ENCODE peak calls at places on chromosomes 7 and 10, in four cellular contexts. J is K562, Y is BE2C, T is cardiac fibroblast. V is an unnamed sample.

GRCh38 chr10:14952851-14953451 is 945 bp downstream of the DCLRE1C start:
- DNase-seq in J (peak), Y (no peak), T (no peak), V (no peak)

GRCh38 chr10:28774051-28774995 is 97.0 kb downstream of the BAMBI start:
- DNase-seq in J (no peak), Y (no peak), T (no peak), V (no peak)

GRCh38 chr10:69317175-69318086 is 39.1 kb downstream of the HK1 start:
- DNase-seq in J (peak), Y (no peak), T (no peak), V (no peak)

GRCh38 chr10:95440756-95441546 is 120.2 kb downstream of the SORBS1 start:
- DNase-seq in J (no peak), Y (no peak), T (no peak), V (no peak)

GRCh38 chr7:151518781-151519044 is 982 bp downstream of the RHEB start:
- DNase-seq in J (no peak), Y (no peak), T (no peak), V (no peak)

GRCh38 chr10:103808784-103809183 is 46.6 kb downstream of the SH3PXD2A start:
- DNase-seq in J (no peak), Y (no peak), T (no peak), V (no peak)

GRCh38 chr7:144407266-144407931 is 3.9 kb upstream of the NOBOX start:
- DNase-seq in J (no peak), Y (no peak), T (no peak), V (no peak)

GRCh38 chr10:69337312-69338132 is 59.2 kb downstream of the HK1 start:
- DNase-seq in J (no peak), Y (no peak), T (peak), V (peak)

GRCh38 chr10:113716109-113717010 is 35.1 kb upstream of the PLEKHS1 start:
- DNase-seq in J (no peak), Y (no peak), T (no peak), V (no peak)

GRCh38 chr7:93055543-93056107 is 62.2 kb downstream of the SAMD9 start:
- DNase-seq in J (peak), Y (no peak), T (peak), V (peak)

GRCh38 chr10:60390224-60390626 is 550 bp upstream of the ANK3 start:
- DNase-seq in J (no peak), Y (no peak), T (peak), V (peak)

GRCh38 chr10:62083413-62083794 is 181.9 kb downstream of the ARID5B start:
- DNase-seq in J (peak), Y (no peak), T (peak), V (peak)

GRCh38 chr10:129417164-129417563 is 49.9 kb upstream of the MGMT start:
- DNase-seq in J (no peak), Y (no peak), T (peak), V (peak)

GRCh38 chr10:92822060-92822634 is 26.2 kb upstream of the EXOC6 start:
- DNase-seq in J (peak), Y (no peak), T (peak), V (peak)

GRCh38 chr7:132771301-132771730 is 195.0 kb upstream of the PLXNA4 start:
- DNase-seq in J (no peak), Y (no peak), T (no peak), V (no peak)

GRCh38 chr10:85319826-85320225 is 991.4 kb downstream of the CCSER2 start:
- DNase-seq in J (no peak), Y (peak), T (no peak), V (no peak)

GRCh38 chr7:146366938-146367337 is 250.3 kb downstream of the CNTNAP2 start:
- DNase-seq in J (no peak), Y (no peak), T (peak), V (peak)

GRCh38 chr10:132535065-132535651 is 2.4 kb upstream of the INPP5A start:
- DNase-seq in J (no peak), Y (no peak), T (no peak), V (no peak)

GRCh38 chr7:70693690-70694356 is 438.1 kb upstream of the GALNT17 start:
- DNase-seq in J (no peak), Y (peak), T (peak), V (peak)

GRCh38 chr10:132650611-132651250 is 113.1 kb downstream of the INPP5A start:
- DNase-seq in J (no peak), Y (no peak), T (no peak), V (no peak)

GRCh38 chr7:91812388-91812787 is 68.1 kb downstream of the MTERF1 start:
- DNase-seq in J (no peak), Y (no peak), T (peak), V (peak)

GRCh38 chr7:128024154-128024553 is 7.1 kb downstream of the LRRC4 start:
- DNase-seq in J (no peak), Y (no peak), T (no peak), V (no peak)

GRCh38 chr10:124728071-124728829 is 15.9 kb downstream of the FAM53B start:
- DNase-seq in J (no peak), Y (no peak), T (peak), V (peak)

GRCh38 chr7:80255656-80256055 is 121.0 kb downstream of the GNAI1 start:
- DNase-seq in J (no peak), Y (no peak), T (no peak), V (no peak)

GRCh38 chr10:124909563-124909962 is 32.4 kb upstream of the ZRANB1 start:
- DNase-seq in J (no peak), Y (no peak), T (no peak), V (no peak)

GRCh38 chr10:35007858-35008301 is 82.3 kb downstream of the CUL2 start:
- DNase-seq in J (no peak), Y (no peak), T (no peak), V (no peak)

GRCh38 chr10:3468919-3469638 is 296.5 kb upstream of the PITRM1 start:
- DNase-seq in J (no peak), Y (no peak), T (peak), V (peak)

GRCh38 chr7:27961255-27961654 is 219.3 kb downstream of the JAZF1 start:
- DNase-seq in J (no peak), Y (peak), T (peak), V (peak)

DNA sequence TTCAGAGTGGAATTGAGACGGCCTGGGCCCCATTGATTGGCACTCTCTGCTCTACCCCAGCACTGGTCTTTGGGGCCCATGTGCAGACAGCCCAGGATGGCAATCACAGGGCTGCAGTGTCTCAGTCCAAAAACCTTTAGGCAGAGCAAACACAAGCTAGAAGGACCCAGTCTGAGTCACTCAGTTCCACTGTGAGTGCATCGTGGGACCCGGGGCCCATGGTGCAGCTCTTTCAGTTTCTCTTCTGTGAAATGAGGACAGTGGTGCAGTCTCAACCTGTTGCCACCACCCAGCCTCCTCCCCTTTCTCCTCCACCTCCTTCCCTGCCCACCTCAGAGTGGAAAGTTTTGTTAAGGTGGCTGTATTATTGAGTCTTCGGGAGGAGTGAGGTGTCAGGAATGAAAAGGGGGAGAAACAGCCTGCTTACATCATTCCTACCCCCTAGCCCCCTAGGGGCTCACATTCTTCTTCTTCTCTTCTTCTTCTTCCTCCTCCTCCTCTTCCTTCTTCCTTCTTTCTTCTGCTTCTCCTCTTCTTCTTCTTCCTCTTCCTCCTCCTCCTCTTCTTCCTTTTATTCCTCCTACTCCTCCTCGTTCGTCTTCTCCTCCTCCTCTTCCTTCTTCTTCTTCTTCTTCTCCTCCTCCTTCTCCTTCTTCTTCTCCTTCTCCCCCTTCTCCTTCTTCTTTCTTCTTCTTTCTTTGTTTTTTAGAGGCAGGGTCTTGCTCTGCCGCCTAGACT is 19.5 kb upstream of the CARD11 start:
- DNase-seq in J (no peak), Y (no peak), T (no peak), V (no peak)
- H3K4me3 ChIP-seq in J (no peak), Y (no peak), T (no peak), V (no peak)

GRCh38 chr10:84108797-84109196 is 30.5 kb upstream of the GHITM start:
- DNase-seq in J (no peak), Y (no peak), T (no peak), V (no peak)

GRCh38 chr10:84118395-84119006 is 20.8 kb upstream of the GHITM start:
- DNase-seq in J (peak), Y (no peak), T (no peak), V (no peak)

GRCh38 chr10:84117683-84118394 is 21.5 kb upstream of the GHITM start:
- DNase-seq in J (no peak), Y (no peak), T (no peak), V (no peak)

DNA sequence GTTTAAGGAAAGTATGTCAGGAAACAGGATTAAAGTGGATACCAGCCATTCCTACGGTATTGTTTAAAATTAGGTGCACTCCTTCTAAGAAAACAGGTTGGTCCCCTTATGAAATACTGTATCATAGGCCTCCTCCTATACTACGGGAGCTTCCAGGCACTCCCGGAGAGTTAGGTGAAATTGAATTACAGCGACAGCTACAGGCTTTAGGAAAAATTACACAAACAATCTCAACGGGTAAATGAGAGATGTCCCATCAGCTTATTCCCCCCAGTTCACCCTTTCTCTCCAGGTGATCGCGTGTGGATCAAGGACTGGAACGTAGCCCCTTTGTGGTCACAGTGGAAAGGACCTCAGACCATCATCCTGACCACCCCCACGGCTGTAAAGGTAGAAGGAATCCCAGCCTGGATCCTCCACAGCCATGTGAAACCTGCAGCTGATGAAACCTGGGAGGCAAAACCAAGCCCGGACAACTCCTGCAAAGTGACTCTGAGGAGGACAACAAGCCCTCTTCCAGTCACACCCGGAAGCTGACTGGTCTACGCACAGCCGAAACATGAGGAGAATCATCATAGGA is 25.1 kb upstream of the GHITM start:
- DNase-seq in J (peak), Y (no peak), T (peak), V (peak)
- TF ChIP-seq CTCF in J (peak), Y (peak), T (peak), V (peak)

GRCh38 chr7:143237363-143237762 is 15.5 kb downstream of the TAS2R40 start:
- DNase-seq in J (no peak), Y (no peak), T (no peak), V (no peak)

GRCh38 chr7:143239822-143240221 is 18.0 kb downstream of the TAS2R40 start:
- DNase-seq in J (no peak), Y (no peak), T (peak), V (peak)

GRCh38 chr7:143243011-143243410 is 20.2 kb upstream of the GSTK1 start:
- DNase-seq in J (no peak), Y (no peak), T (no peak), V (no peak)

GRCh38 chr7:143238289-143238995 is 16.6 kb downstream of the TAS2R40 start:
- DNase-seq in J (no peak), Y (no peak), T (peak), V (no peak)

GRCh38 chr7:143240323-143241168 is 18.7 kb downstream of the TAS2R40 start:
- DNase-seq in J (peak), Y (peak), T (peak), V (peak)
- H3K4me3 ChIP-seq in J (no peak), Y (no peak), T (no peak), V (no peak)

GRCh38 chr10:48505394-48506112 is 99.3 kb downstream of the ARHGAP22 start:
- DNase-seq in J (peak), Y (peak), T (no peak), V (no peak)
- TF ChIP-seq CTCF in J (peak), Y (peak), T (peak), V (no peak)

DNA sequence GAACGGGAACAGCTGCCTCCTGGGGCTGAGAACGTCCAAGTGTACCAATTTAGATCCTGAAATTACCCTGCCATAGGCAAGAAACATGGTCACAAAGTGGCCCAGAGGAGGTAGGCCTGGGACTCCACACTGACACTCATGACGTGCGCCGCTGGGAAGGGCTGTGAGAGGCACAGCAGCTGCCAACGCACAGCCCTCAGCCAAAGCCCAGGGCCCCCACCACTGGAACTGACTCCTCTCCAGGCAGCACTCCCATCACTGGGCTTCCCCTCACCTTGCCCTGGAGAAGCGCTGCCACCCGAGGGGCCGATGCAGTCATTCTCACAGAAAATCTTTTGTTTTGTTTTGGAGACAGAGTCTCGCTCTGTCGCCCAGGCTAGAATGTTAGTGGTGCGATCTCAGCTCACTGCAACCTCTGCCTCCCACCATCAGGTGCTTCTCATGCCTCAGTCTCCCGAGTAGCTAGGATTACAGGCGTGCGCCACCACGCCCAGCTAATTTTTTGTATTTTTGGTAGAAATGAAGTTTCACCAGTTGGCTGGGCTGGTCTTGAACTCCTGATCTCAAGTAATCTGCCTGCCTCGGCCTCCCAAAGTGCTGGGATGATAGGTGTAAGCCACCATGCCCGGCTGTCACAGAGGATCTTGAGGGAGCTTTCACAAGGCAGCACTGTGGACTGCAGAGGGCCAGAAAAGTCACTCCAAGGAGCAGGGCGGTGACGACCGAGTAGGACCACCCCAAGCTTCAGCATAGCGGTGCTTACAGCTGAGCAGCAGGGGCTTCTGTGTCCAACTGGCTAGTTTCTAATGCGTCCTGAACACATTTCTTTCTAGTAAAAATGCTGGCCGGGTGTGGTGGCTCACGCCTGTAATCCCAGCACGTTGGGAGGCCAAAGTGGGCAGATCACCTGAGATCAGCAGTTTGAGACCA is 13.5 kb downstream of the GUSB start:
- DNase-seq in J (no peak), Y (no peak), T (no peak), V (no peak)
- H3K4me3 ChIP-seq in J (no peak), Y (no peak), T (no peak), V (no peak)

V was measured in fibroblast of mammary gland.